ENCODE peak calls at places on chromosome 13, in five cellular contexts. Y, A, G, I and T are unnamed samples.

GRCh38 chr13:31209172-31209818 is 9.5 kb downstream of the B3GLCT start:
- DNase-seq in Y (no peak), A (no peak), G (no peak), I (no peak), T (peak)

GRCh38 chr13:36344886-36345437 is 1.2 kb downstream of the SPART start:
- DNase-seq in Y (no peak), A (peak), G (no peak), I (no peak), T (no peak)

GRCh38 chr13:24511019-24511823 is 1.4 kb downstream of the PARP4 start:
- DNase-seq in Y (no peak), A (peak), G (peak), I (peak), T (peak)

GRCh38 chr13:26051231-26052135 is at the start of gene SHISA2:
- DNase-seq in Y (peak), A (no peak), G (no peak), I (no peak), T (peak)

GRCh38 chr13:72463561-72463960 is 263.9 kb downstream of the MZT1 start:
- DNase-seq in Y (no peak), A (no peak), G (no peak), I (no peak), T (no peak)

GRCh38 chr13:80962855-80963254 is 621.9 kb upstream of the SPRY2 start:
- DNase-seq in Y (no peak), A (no peak), G (no peak), I (no peak), T (no peak)

GRCh38 chr13:29563941-29564340 is 31.5 kb downstream of the SLC7A1 start:
- DNase-seq in Y (no peak), A (no peak), G (no peak), I (no peak), T (no peak)

GRCh38 chr13:52377898-52378297 is 28.1 kb downstream of the THSD1 start:
- DNase-seq in Y (no peak), A (no peak), G (no peak), I (no peak), T (no peak)

GRCh38 chr13:65913173-65913572 is 1317.0 kb downstream of the PCDH9 start:
- DNase-seq in Y (no peak), A (no peak), G (no peak), I (no peak), T (no peak)

GRCh38 chr13:104641309-104641708 is 1575.1 kb upstream of the SLC10A2 start:
- DNase-seq in Y (no peak), A (no peak), G (no peak), I (no peak), T (peak)

GRCh38 chr13:37357548-37357947 is 241.0 kb downstream of the POSTN start:
- DNase-seq in Y (no peak), A (no peak), G (no peak), I (no peak), T (no peak)

GRCh38 chr13:22744688-22745452 is 435.9 kb upstream of the SGCG start:
- DNase-seq in Y (no peak), A (peak), G (no peak), I (no peak), T (no peak)
- H3K4me3 ChIP-seq in Y (no peak), A (no peak), G (no peak), I (no peak), T (no peak)

GRCh38 chr13:109657395-109657794 is 129.0 kb downstream of the IRS2 start:
- DNase-seq in Y (no peak), A (no peak), G (no peak), I (no peak), T (peak)
- TF ChIP-seq TAF1 in Y (no peak), A (no peak), G (no peak), I (no peak), T (no peak)

GRCh38 chr13:98938801-98939200 is 39.1 kb downstream of the DOCK9 start:
- DNase-seq in Y (no peak), A (no peak), G (no peak), I (no peak), T (no peak)
- TF ChIP-seq YY1 in Y (no peak), A (no peak), G (no peak), I (no peak), T (no peak)

GRCh38 chr13:93227906-93228801 is 1.5 kb downstream of the GPC6 start:
- DNase-seq in Y (no peak), A (peak), G (peak), I (no peak), T (peak)
- H3K4me3 ChIP-seq in Y (peak), A (peak), G (peak), I (no peak), T (peak)

GRCh38 chr13:63435668-63436275 is 2020.1 kb upstream of the PCDH20 start:
- DNase-seq in Y (no peak), A (no peak), G (no peak), I (no peak), T (no peak)
- TF ChIP-seq TAF1 in Y (no peak), A (no peak), G (no peak), I (no peak), T (no peak)

GRCh38 chr13:47480121-47480520 is 521.0 kb downstream of the SUCLA2 start:
- DNase-seq in Y (no peak), A (no peak), G (no peak), I (no peak), T (no peak)

GRCh38 chr13:47478985-47479384 is 522.1 kb downstream of the SUCLA2 start:
- DNase-seq in Y (no peak), A (no peak), G (no peak), I (no peak), T (no peak)

GRCh38 chr13:47480941-47481340 is 520.1 kb downstream of the SUCLA2 start:
- DNase-seq in Y (no peak), A (no peak), G (no peak), I (no peak), T (no peak)

GRCh38 chr13:47484564-47484963 is 516.5 kb downstream of the SUCLA2 start:
- DNase-seq in Y (no peak), A (no peak), G (peak), I (no peak), T (no peak)

DNA sequence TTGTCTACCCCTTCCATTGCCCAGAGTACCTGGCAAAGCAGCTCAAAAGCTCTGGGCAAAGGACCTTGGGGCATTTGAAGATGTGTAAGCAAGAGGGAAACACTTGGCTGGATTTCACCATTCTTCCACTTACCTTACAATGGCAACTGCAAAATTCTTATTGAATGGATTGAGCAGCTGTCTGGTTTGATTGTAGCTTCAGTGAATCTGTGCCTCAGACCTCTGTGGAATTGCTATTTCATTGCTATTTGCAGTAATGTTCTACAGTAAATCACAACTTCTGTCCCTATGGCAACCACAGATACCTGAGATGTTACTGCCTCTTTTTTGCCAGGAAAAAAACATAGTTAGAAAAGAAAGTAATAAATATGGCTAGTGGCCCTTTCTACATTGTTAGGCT is 519.6 kb downstream of the SUCLA2 start:
- DNase-seq in Y (no peak), A (no peak), G (no peak), I (no peak), T (no peak)
- TF ChIP-seq YY1 in Y (no peak), A (no peak), G (no peak), I (no peak), T (no peak)

GRCh38 chr13:106493569-106493968 is 41.9 kb downstream of the EFNB2 start:
- DNase-seq in Y (no peak), A (no peak), G (no peak), I (peak), T (no peak)
- H3K4me3 ChIP-seq in Y (no peak), A (no peak), G (no peak), I (peak), T (no peak)

GRCh38 chr13:96052655-96053002 is 572 bp downstream of the UGGT2 start:
- DNase-seq in Y (no peak), A (peak), G (peak), I (peak), T (peak)
- TF ChIP-seq TAF1 in Y (no peak), A (no peak), G (no peak), I (no peak), T (no peak)

GRCh38 chr13:79932556-79932955 is 408.4 kb downstream of the SPRY2 start:
- DNase-seq in Y (no peak), A (no peak), G (no peak), I (no peak), T (no peak)
- TF ChIP-seq YY1 in Y (no peak), A (no peak), G (no peak), I (no peak), T (no peak)